ENCODE peak calls at places on chromosomes 1 and 21, in seven cellular contexts. I is GM12878, D is IMR-90, N is A549, R is H1, F is HepG2, K is K562. G is an unnamed sample.

GRCh38 chr1:41239988-41240610 is 2.0 kb downstream of the SCMH1 start:
- DNase-seq in I (no peak), R (no peak), F (peak), N (peak), D (peak), K (no peak), G (no peak)

GRCh38 chr21:26840912-26841311 is 4.3 kb downstream of the ADAMTS1 start:
- DNase-seq in D (peak), I (no peak), F (no peak), R (no peak), K (no peak), N (peak), G (peak)

GRCh38 chr1:204259782-204260181 is 46.0 kb upstream of the GOLT1A start:
- DNase-seq in I (no peak), K (no peak), F (no peak), N (no peak), D (no peak), R (no peak), G (no peak)

GRCh38 chr1:62882705-62883104 is 98.8 kb downstream of the ATG4C start:
- DNase-seq in N (no peak), R (no peak), K (no peak), I (no peak), D (no peak), F (no peak), G (no peak)

GRCh38 chr21:16072692-16073091 is 342.9 kb downstream of the USP25 start:
- DNase-seq in F (no peak), I (no peak), R (no peak), K (no peak), D (peak), N (no peak), G (no peak)

GRCh38 chr1:30798389-30798951 is 40.9 kb upstream of the LAPTM5 start:
- DNase-seq in D (no peak), F (no peak), N (no peak), K (no peak), I (no peak), R (no peak), G (peak)

GRCh38 chr1:2591581-2592261 is 5.1 kb downstream of the PRXL2B start:
- DNase-seq in K (no peak), N (no peak), R (no peak), I (no peak), D (no peak), F (no peak), G (peak)

GRCh38 chr1:206502403-206502802 is 4.9 kb upstream of the RASSF5 start:
- DNase-seq in I (no peak), R (no peak), D (no peak), K (no peak), N (no peak), F (no peak), G (no peak)

GRCh38 chr1:212760126-212760823 is 31.3 kb downstream of the NSL1 start:
- DNase-seq in D (no peak), R (peak), N (peak), K (no peak), F (peak), I (no peak), G (no peak)

GRCh38 chr1:219732814-219733491 is 120.0 kb upstream of the ZC3H11B start:
- DNase-seq in N (no peak), D (no peak), K (no peak), R (no peak), I (no peak), F (no peak), G (no peak)

GRCh38 chr1:53249706-53250105 is 11.4 kb upstream of the MAGOH start:
- DNase-seq in D (no peak), N (no peak), K (no peak), I (no peak), R (no peak), F (no peak), G (no peak)

GRCh38 chr1:218374972-218375371 is 29.8 kb downstream of the TGFB2 start:
- DNase-seq in K (no peak), N (peak), D (peak), I (no peak), F (no peak), R (no peak), G (no peak)

GRCh38 chr1:21939650-21940374 is 2.7 kb upstream of the HSPG2 start:
- DNase-seq in F (peak), K (no peak), N (peak), D (peak), I (no peak), R (no peak), G (peak)

GRCh38 chr1:156241311-156241811 is 623 bp upstream of the BGLAP start:
- DNase-seq in K (no peak), F (no peak), I (no peak), N (no peak), R (peak), D (peak), G (no peak)

DNA sequence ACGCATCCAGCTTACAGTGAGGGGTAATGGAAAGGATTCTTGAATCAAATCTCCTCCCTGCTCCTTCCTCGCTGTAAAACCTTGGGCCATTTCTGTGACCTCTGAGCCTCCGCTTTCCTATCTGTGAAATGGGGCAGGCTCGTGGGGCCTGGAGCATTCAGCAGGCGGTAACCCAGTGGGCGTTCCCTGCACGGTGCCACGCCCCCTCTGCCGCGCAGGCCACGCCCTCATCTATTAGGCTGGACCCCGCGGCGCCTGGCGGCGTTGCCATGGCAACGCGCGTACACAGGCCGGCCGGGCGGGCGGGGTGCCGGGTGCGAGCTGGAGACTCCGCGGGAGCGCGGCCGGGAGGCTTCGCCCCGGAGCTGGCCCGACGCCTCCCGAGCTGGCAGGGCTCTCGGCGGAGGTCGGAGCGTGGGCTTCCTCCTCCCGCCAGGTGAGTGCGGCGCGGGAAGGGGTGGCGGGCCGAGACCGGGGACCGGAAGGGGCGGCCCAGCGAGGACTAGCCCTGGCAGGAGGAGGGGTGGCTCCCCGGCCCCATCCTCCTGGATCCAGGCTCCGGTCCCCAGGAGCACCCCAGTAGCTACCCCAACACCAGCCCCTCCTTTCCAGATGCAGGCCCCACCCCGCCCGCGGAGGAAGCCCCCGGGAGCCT is at the start of gene FHAD1:
- DNase-seq in N (peak), D (peak), K (peak), R (peak), I (no peak), F (no peak), G (peak)
- H3K4me2 ChIP-seq in N (peak), D (peak), K (no peak), R (peak), I (peak), F (peak), G (peak)

DNA sequence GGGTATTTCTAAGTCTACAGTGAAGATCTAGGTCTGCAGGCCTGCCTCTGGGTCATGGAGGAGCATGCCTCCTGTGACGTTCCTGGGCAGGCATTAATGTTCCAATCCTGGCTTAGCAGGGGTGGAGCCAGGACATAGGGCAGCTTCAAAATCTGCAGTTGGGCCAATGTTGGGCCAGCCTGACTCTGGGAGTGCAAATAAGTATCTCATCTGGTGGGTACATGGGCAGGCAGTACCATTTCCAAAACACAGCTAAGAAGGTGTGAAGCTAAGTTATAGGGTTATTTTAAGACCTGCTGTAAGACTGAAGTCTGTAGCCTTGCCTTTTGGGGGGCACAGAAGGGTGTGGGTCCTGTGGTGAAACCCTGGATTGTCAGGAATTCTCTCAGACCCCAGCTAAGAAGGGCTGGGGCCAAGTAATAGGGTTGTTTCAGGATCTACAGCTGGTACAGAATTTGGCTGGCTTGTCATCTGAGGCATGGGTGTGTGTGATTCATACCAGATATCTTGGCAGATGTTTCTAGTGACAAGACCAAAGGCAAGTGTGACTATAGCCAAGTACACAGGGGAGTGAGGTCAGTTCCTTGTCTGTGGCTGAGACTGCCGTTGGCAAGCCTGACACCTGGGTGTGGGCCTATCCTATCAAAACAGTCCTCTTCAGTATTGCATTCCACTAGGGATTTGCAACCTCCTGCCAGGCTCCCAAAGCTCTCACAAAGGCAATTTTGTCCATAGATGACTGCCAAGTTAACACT is 468.7 kb upstream of the B3GALT2 start:
- DNase-seq in N (peak), K (no peak), D (peak), R (no peak), I (no peak), F (no peak), G (no peak)
- TF ChIP-seq RFX5 in N (no peak), K (no peak), D (no peak), R (no peak), I (no peak), F (no peak), G (no peak)

DNA sequence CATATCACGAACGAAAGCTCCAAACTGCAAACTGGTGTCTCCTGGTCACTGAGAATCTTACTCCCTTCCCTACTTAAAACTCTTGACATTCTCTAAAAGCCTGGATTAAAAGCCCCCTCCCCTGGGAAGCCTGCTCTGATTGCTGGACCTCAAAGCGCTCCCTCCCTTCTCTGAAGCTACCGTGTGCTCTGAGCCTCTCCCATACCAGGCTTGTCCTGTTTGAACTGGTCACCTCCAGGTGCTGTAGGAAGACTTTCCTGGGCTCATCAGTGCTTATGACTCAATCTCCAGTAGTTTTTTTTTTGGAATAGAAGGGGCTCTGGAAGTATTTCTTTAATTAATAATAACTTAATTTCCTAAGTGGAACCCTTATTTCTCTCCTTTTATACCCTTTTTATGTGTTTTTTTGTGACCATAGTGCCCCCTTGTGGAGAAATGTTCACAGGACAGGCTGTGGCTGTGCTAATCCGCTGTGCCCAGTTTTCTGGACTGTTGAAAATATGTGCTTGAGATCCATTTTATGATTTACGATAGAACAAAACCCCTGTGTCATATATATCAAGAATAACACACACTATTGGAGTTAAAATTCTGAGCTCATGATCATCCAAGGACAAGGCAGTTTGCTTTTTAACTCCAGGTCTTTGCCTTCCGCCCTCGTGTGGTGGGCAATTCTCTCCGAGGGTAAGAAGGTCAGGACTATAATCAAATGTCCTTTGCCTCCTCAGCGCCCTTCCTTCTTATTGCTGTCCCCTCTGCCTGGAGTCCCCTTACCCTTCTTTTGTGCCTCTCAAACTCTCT is 16.9 kb downstream of the MTARC1 start:
- DNase-seq in F (peak), D (peak), R (no peak), N (peak), I (no peak), K (peak), G (peak)
- H3K4me2 ChIP-seq in F (no peak), D (peak), R (no peak), N (no peak), I (no peak), K (no peak), G (no peak)

DNA sequence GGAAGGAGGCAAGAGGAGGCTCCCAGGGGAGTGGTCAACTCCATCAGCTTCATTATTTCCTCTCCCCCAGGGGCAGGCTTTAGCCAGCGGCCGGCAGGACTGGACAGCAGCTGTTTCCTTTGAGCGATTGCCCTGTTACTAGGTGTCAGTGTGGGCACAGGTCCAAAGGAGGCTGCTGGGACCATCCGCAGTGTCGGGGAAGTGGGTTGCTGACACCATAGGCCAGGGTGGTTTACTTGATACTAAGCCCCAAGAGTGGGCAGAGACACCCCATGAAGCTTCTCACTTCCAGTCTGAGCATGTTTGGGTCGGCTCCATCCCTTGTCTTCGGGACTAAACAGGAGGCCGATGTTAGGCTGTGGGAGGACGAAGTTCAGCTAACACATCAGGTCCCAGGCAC is 63.6 kb downstream of the KAZN start:
- DNase-seq in I (no peak), K (no peak), R (no peak), D (no peak), N (no peak), F (no peak), G (no peak)
- TF ChIP-seq RFX5 in I (no peak), K (no peak), R (no peak), D (no peak), N (no peak), F (no peak), G (no peak)

GRCh38 chr1:115088115-115088794 is 1.0 kb downstream of the TSPAN2 start:
- DNase-seq in N (no peak), K (no peak), F (no peak), I (no peak), D (no peak), R (no peak), G (peak)
- H3K4me2 ChIP-seq in N (peak), K (no peak), F (no peak), I (no peak), D (no peak), R (peak), G (peak)

GRCh38 chr1:187383366-187383765 is 554.6 kb downstream of the PLA2G4A start:
- DNase-seq in D (no peak), R (no peak), F (peak), I (no peak), K (no peak), N (no peak), G (no peak)
- TF ChIP-seq RFX5 in D (no peak), R (no peak), F (no peak), I (no peak), K (no peak), N (no peak), G (no peak)

GRCh38 chr21:36698160-36699025 is 522 bp upstream of the SIM2 start:
- DNase-seq in F (no peak), N (peak), R (peak), I (no peak), D (peak), K (no peak), G (peak)
- H3K4me2 ChIP-seq in F (peak), N (peak), R (peak), I (peak), D (peak), K (no peak), G (peak)

GRCh38 chr1:59041878-59042277 is 255.0 kb upstream of the FGGY start:
- DNase-seq in N (no peak), F (no peak), R (no peak), K (no peak), I (no peak), D (peak), G (no peak)
- TF ChIP-seq RFX5 in N (no peak), F (no peak), R (no peak), K (no peak), I (no peak), D (no peak), G (no peak)

GRCh38 chr1:55612988-55613387 is 397.8 kb upstream of the USP24 start:
- DNase-seq in D (no peak), I (no peak), R (no peak), F (no peak), K (no peak), N (no peak), G (no peak)
- H3K4me2 ChIP-seq in D (no peak), I (no peak), R (no peak), F (no peak), K (no peak), N (no peak), G (no peak)